ENCODE peak calls at places on chromosomes 6 and 20, in four cellular contexts. One of them, this sample, is unnamed.

GRCh38 chr6:53048431-53049195 is 16.6 kb upstream of the FBXO9 start:
- DNase-seq in kidney: no peak
- DNase-seq in IMR-90: peak; percentile 91
- DNase-seq in fibroblast of the aortic adventitia: peak; percentile 91
- DNase-seq in this sample: peak; percentile 25

GRCh38 chr20:61528591-61528990 is 276.5 kb downstream of the CDH4 start:
- DNase-seq in kidney: peak; percentile 15
- DNase-seq in IMR-90: no peak
- DNase-seq in fibroblast of the aortic adventitia: no peak
- DNase-seq in this sample: no peak

GRCh38 chr6:157989541-157990289 is 8.1 kb downstream of the SYNJ2 start:
- DNase-seq in IMR-90: peak; percentile 65
- DNase-seq in kidney: peak; percentile 89
- DNase-seq in fibroblast of the aortic adventitia: peak; percentile 32
- DNase-seq in this sample: no peak

GRCh38 chr20:12455152-12455551 is 537.5 kb downstream of the BTBD3 start:
- DNase-seq in IMR-90: no peak
- DNase-seq in fibroblast of the aortic adventitia: no peak
- DNase-seq in kidney: no peak
- DNase-seq in this sample: no peak

GRCh38 chr6:33952016-33952415 is 148.2 kb upstream of the MLN start:
- DNase-seq in IMR-90: no peak
- DNase-seq in fibroblast of the aortic adventitia: no peak
- DNase-seq in kidney: peak; percentile 44
- DNase-seq in this sample: no peak

GRCh38 chr6:35468980-35469710 is 944 bp downstream of the RPL10A start:
- DNase-seq in kidney: peak; percentile 84
- DNase-seq in fibroblast of the aortic adventitia: no peak
- DNase-seq in IMR-90: no peak
- DNase-seq in this sample: peak; percentile 57

GRCh38 chr6:170186006-170186908 is 104.6 kb downstream of the DLL1 start:
- DNase-seq in kidney: no peak
- DNase-seq in fibroblast of the aortic adventitia: no peak
- DNase-seq in IMR-90: no peak
- DNase-seq in this sample: no peak

GRCh38 chr6:148501178-148501590 is 158.5 kb downstream of the SASH1 start:
- DNase-seq in kidney: no peak
- DNase-seq in fibroblast of the aortic adventitia: peak; percentile 100
- DNase-seq in IMR-90: peak; percentile 80
- DNase-seq in this sample: no peak

GRCh38 chr6:108175176-108175591 is 9.4 kb downstream of the NR2E1 start:
- DNase-seq in fibroblast of the aortic adventitia: no peak
- DNase-seq in kidney: no peak
- DNase-seq in IMR-90: no peak
- DNase-seq in this sample: no peak
- H3K4me3 ChIP-seq in fibroblast of the aortic adventitia: no peak overlapping the region
- H3K4me3 ChIP-seq in kidney: peak overlapping the region; percentile 41
- H3K4me3 ChIP-seq in IMR-90: no peak overlapping the region
- H3K4me3 ChIP-seq in this sample: no peak overlapping the region

GRCh38 chr6:684831-685636 is 7.9 kb downstream of the EXOC2 start:
- DNase-seq in fibroblast of the aortic adventitia: peak; percentile 49
- DNase-seq in IMR-90: peak; percentile 63
- DNase-seq in kidney: no peak
- DNase-seq in this sample: peak; percentile 57

GRCh38 chr6:689223-689622 is 3.7 kb downstream of the EXOC2 start:
- DNase-seq in fibroblast of the aortic adventitia: no peak
- DNase-seq in IMR-90: no peak
- DNase-seq in kidney: no peak
- DNase-seq in this sample: no peak

GRCh38 chr6:683742-684440 is 9.0 kb downstream of the EXOC2 start:
- DNase-seq in IMR-90: peak; percentile 88
- DNase-seq in fibroblast of the aortic adventitia: peak; percentile 84
- DNase-seq in kidney: no peak
- DNase-seq in this sample: no peak

GRCh38 chr6:680666-681374 is 12.1 kb downstream of the EXOC2 start:
- DNase-seq in kidney: no peak
- DNase-seq in IMR-90: no peak
- DNase-seq in fibroblast of the aortic adventitia: no peak
- DNase-seq in this sample: no peak

GRCh38 chr6:686528-686927 is 6.4 kb downstream of the EXOC2 start:
- DNase-seq in IMR-90: no peak
- DNase-seq in fibroblast of the aortic adventitia: no peak
- DNase-seq in kidney: no peak
- DNase-seq in this sample: no peak
- TF ChIP-seq CTCF in IMR-90: peak; percentile 35
- TF ChIP-seq CTCF in fibroblast of the aortic adventitia: peak; percentile 29
- TF ChIP-seq CTCF in kidney: peak; percentile 7
- TF ChIP-seq CTCF in this sample: peak; percentile 19

GRCh38 chr6:6005467-6006427 is 978 bp downstream of the NRN1 start:
- DNase-seq in kidney: no peak
- DNase-seq in IMR-90: no peak
- DNase-seq in fibroblast of the aortic adventitia: no peak
- DNase-seq in this sample: no peak

GRCh38 chr6:6006428-6007310 is at the start of gene NRN1:
- DNase-seq in kidney: no peak
- DNase-seq in IMR-90: no peak
- DNase-seq in fibroblast of the aortic adventitia: no peak
- DNase-seq in this sample: no peak

GRCh38 chr6:6008648-6009421 is 2.1 kb upstream of the NRN1 start:
- DNase-seq in kidney: peak; percentile 91
- DNase-seq in fibroblast of the aortic adventitia: no peak
- DNase-seq in IMR-90: no peak
- DNase-seq in this sample: peak; percentile 81

GRCh38 chr6:6007311-6008113 is 787 bp upstream of the NRN1 start:
- DNase-seq in IMR-90: no peak
- DNase-seq in fibroblast of the aortic adventitia: no peak
- DNase-seq in kidney: peak; percentile 65
- DNase-seq in this sample: no peak

DNA sequence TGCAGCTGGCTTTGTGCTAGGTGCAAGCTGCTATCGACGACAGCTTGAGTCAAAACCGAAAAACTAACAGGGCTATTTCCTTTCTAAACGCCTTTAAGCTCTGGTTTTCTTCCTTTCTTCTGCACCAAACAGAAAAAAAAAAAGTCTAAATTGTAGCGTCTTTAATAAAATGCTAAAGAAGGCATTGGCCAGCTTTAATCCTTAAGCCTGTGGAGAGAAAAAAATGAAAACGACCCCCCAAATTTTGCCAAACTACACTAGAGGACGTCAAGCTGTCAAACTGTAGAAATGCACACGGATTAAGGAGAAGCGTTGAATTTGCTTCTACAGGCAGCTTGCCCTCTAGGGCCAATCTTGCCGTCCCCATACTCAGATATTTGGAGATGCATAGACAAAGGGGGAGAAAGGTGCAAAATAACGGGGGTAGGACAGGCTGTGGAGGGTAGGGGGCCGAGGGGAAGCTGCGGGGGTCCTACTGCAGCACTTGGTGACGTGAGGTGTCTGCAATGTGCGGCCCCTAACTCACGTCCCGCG is 1.5 kb upstream of the NRN1 start:
- DNase-seq in fibroblast of the aortic adventitia: no peak
- DNase-seq in kidney: no peak
- DNase-seq in IMR-90: no peak
- DNase-seq in this sample: no peak
- H3K4me3 ChIP-seq in fibroblast of the aortic adventitia: peak overlapping the region; percentile 52
- H3K4me3 ChIP-seq in kidney: peak overlapping the region; percentile 49
- H3K4me3 ChIP-seq in IMR-90: peak overlapping the region; percentile 27
- H3K4me3 ChIP-seq in this sample: peak overlapping the region; percentile 63

DNA sequence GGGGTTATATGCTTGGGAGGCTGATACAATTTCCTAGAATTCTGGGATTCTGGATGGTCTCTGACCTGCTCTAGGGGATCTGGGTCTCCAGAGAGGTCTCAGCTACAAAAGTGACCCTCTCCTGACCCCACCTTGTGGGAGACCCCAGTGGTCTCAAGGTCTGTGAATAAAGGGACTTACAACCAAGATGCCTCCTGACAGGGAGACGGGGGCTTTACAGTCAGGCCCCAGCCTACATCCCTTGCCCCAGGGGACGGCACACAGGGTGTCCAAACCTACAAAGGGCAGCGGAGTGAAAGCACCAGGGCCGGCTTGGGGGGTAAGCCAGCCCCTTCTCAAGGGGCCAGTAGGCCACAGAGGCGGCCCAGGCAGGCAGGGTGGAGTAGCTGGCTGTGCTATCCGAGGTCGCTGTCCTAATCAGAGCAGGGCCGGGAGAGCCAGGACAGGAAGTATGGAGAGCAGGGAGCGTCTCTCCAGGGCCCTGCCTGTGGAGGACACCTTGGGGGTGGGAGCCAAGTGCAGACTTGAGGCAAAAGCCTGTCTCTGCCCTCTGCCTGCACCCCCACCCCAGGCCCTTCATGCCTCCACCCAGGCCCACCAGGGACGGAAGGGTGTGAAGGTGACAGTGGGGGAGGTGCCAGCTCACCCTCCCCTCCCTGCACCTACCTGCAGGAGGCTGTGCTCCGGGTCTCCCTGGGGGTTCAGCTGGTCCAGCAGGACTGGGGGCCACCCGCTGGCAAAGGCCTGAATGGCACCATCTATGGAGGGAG is 3.5 kb downstream of the GFRA4 start:
- DNase-seq in fibroblast of the aortic adventitia: no peak
- DNase-seq in kidney: peak; percentile 66
- DNase-seq in IMR-90: no peak
- DNase-seq in this sample: no peak
- TF ChIP-seq CTCF in fibroblast of the aortic adventitia: no peak
- TF ChIP-seq CTCF in kidney: no peak
- TF ChIP-seq CTCF in IMR-90: no peak
- TF ChIP-seq CTCF in this sample: peak; percentile 25

This sample was measured in GM06990.